ENCODE peak calls at places on chromosomes 6 and 20, in ten cellular contexts. One of them, this sample, is unnamed.

GRCh38 chr6:31004285-31004684 is 6.0 kb upstream of the MUC22 start:
- DNase-seq in spleen: no peak
- DNase-seq in A549: peak; percentile 10
- DNase-seq in sigmoid colon: no peak
- DNase-seq in suprapubic skin: no peak
- DNase-seq in upper lobe of left lung: no peak
- DNase-seq in ovary: no peak
- DNase-seq in transverse colon: no peak
- DNase-seq in HepG2: no peak
- DNase-seq in tibial nerve: no peak
- DNase-seq in this sample: no peak

GRCh38 chr6:33313709-33314514 is at the start of gene TAPBP:
- DNase-seq in tibial nerve: peak; percentile 36
- DNase-seq in suprapubic skin: peak; percentile 87
- DNase-seq in transverse colon: peak; percentile 77
- DNase-seq in HepG2: peak; percentile 55
- DNase-seq in spleen: peak; percentile 92
- DNase-seq in sigmoid colon: peak; percentile 83
- DNase-seq in ovary: peak; percentile 55
- DNase-seq in upper lobe of left lung: peak; percentile 81
- DNase-seq in A549: peak; percentile 44
- DNase-seq in this sample: peak; percentile 32

GRCh38 chr6:127717384-127717783 is 140.4 kb downstream of the C6orf58 start:
- DNase-seq in ovary: no peak
- DNase-seq in sigmoid colon: no peak
- DNase-seq in transverse colon: no peak
- DNase-seq in A549: no peak
- DNase-seq in HepG2: no peak
- DNase-seq in spleen: no peak
- DNase-seq in tibial nerve: no peak
- DNase-seq in upper lobe of left lung: no peak
- DNase-seq in suprapubic skin: no peak
- DNase-seq in this sample: no peak

GRCh38 chr20:48066851-48067250 is 281.6 kb upstream of the SULF2 start:
- DNase-seq in ovary: no peak
- DNase-seq in upper lobe of left lung: no peak
- DNase-seq in A549: no peak
- DNase-seq in sigmoid colon: no peak
- DNase-seq in transverse colon: no peak
- DNase-seq in HepG2: no peak
- DNase-seq in spleen: no peak
- DNase-seq in tibial nerve: no peak
- DNase-seq in suprapubic skin: no peak
- DNase-seq in this sample: no peak

GRCh38 chr6:16523550-16524379 is 237.5 kb downstream of the ATXN1 start:
- DNase-seq in transverse colon: no peak
- DNase-seq in spleen: no peak
- DNase-seq in ovary: no peak
- DNase-seq in suprapubic skin: no peak
- DNase-seq in sigmoid colon: no peak
- DNase-seq in upper lobe of left lung: no peak
- DNase-seq in A549: no peak
- DNase-seq in HepG2: no peak
- DNase-seq in tibial nerve: no peak
- DNase-seq in this sample: no peak

GRCh38 chr6:106300944-106301343 is 24.6 kb downstream of the ATG5 start:
- DNase-seq in A549: peak; percentile 50
- DNase-seq in upper lobe of left lung: no peak
- DNase-seq in sigmoid colon: no peak
- DNase-seq in suprapubic skin: no peak
- DNase-seq in spleen: no peak
- DNase-seq in HepG2: peak; percentile 14
- DNase-seq in ovary: no peak
- DNase-seq in tibial nerve: no peak
- DNase-seq in transverse colon: no peak
- DNase-seq in this sample: no peak

GRCh38 chr6:29016559-29017427 is 11.7 kb upstream of the ZNF311 start:
- DNase-seq in A549: peak; percentile 83
- DNase-seq in tibial nerve: peak; percentile 77
- DNase-seq in spleen: peak; percentile 91
- DNase-seq in upper lobe of left lung: peak; percentile 79
- DNase-seq in sigmoid colon: peak; percentile 86
- DNase-seq in transverse colon: peak; percentile 88
- DNase-seq in suprapubic skin: peak; percentile 84
- DNase-seq in ovary: peak; percentile 72
- DNase-seq in HepG2: peak; percentile 80
- DNase-seq in this sample: peak; percentile 59

GRCh38 chr20:8218861-8219260 is 86.8 kb downstream of the PLCB1 start:
- DNase-seq in suprapubic skin: no peak
- DNase-seq in transverse colon: no peak
- DNase-seq in ovary: no peak
- DNase-seq in spleen: no peak
- DNase-seq in tibial nerve: no peak
- DNase-seq in A549: no peak
- DNase-seq in upper lobe of left lung: no peak
- DNase-seq in sigmoid colon: no peak
- DNase-seq in HepG2: no peak
- DNase-seq in this sample: no peak

GRCh38 chr20:21512634-21513180 is 1.2 kb downstream of the NKX2-2 start:
- DNase-seq in tibial nerve: no peak
- DNase-seq in spleen: no peak
- DNase-seq in suprapubic skin: no peak
- DNase-seq in transverse colon: no peak
- DNase-seq in HepG2: no peak
- DNase-seq in ovary: no peak
- DNase-seq in A549: no peak
- DNase-seq in sigmoid colon: no peak
- DNase-seq in upper lobe of left lung: no peak
- DNase-seq in this sample: no peak

GRCh38 chr20:48717095-48717958 is 110.5 kb downstream of the PREX1 start:
- DNase-seq in A549: no peak
- DNase-seq in HepG2: no peak
- DNase-seq in sigmoid colon: no peak
- DNase-seq in ovary: no peak
- DNase-seq in tibial nerve: no peak
- DNase-seq in suprapubic skin: no peak
- DNase-seq in transverse colon: no peak
- DNase-seq in spleen: no peak
- DNase-seq in upper lobe of left lung: no peak
- DNase-seq in this sample: no peak

GRCh38 chr20:59817406-59817805 is 116.0 kb downstream of the SYCP2 start:
- DNase-seq in HepG2: no peak
- DNase-seq in A549: no peak
- DNase-seq in spleen: no peak
- DNase-seq in transverse colon: no peak
- DNase-seq in ovary: no peak
- DNase-seq in upper lobe of left lung: no peak
- DNase-seq in suprapubic skin: no peak
- DNase-seq in sigmoid colon: no peak
- DNase-seq in tibial nerve: no peak
- DNase-seq in this sample: no peak

GRCh38 chr6:1416191-1416764 is 26.9 kb downstream of the FOXF2 start:
- DNase-seq in ovary: no peak
- DNase-seq in HepG2: no peak
- DNase-seq in upper lobe of left lung: no peak
- DNase-seq in tibial nerve: no peak
- DNase-seq in suprapubic skin: peak; percentile 61
- DNase-seq in transverse colon: no peak
- DNase-seq in A549: no peak
- DNase-seq in spleen: no peak
- DNase-seq in sigmoid colon: no peak
- DNase-seq in this sample: no peak

GRCh38 chr6:57113105-57113504 is 23.1 kb downstream of the ZNF451 start:
- DNase-seq in sigmoid colon: no peak
- DNase-seq in A549: no peak
- DNase-seq in suprapubic skin: no peak
- DNase-seq in ovary: no peak
- DNase-seq in transverse colon: no peak
- DNase-seq in upper lobe of left lung: no peak
- DNase-seq in HepG2: no peak
- DNase-seq in spleen: no peak
- DNase-seq in tibial nerve: no peak
- DNase-seq in this sample: no peak

GRCh38 chr6:57104350-57104749 is 14.4 kb downstream of the ZNF451 start:
- DNase-seq in sigmoid colon: no peak
- DNase-seq in suprapubic skin: no peak
- DNase-seq in spleen: no peak
- DNase-seq in transverse colon: no peak
- DNase-seq in upper lobe of left lung: no peak
- DNase-seq in tibial nerve: no peak
- DNase-seq in A549: no peak
- DNase-seq in HepG2: no peak
- DNase-seq in ovary: no peak
- DNase-seq in this sample: no peak

GRCh38 chr6:57108691-57109090 is 18.7 kb downstream of the ZNF451 start:
- DNase-seq in transverse colon: no peak
- DNase-seq in tibial nerve: no peak
- DNase-seq in sigmoid colon: no peak
- DNase-seq in A549: no peak
- DNase-seq in suprapubic skin: no peak
- DNase-seq in HepG2: no peak
- DNase-seq in spleen: no peak
- DNase-seq in upper lobe of left lung: no peak
- DNase-seq in ovary: no peak
- DNase-seq in this sample: no peak

GRCh38 chr6:57106990-57107389 is 17.0 kb downstream of the ZNF451 start:
- DNase-seq in spleen: no peak
- DNase-seq in A549: no peak
- DNase-seq in tibial nerve: no peak
- DNase-seq in sigmoid colon: no peak
- DNase-seq in HepG2: peak; percentile 67
- DNase-seq in transverse colon: no peak
- DNase-seq in suprapubic skin: no peak
- DNase-seq in upper lobe of left lung: no peak
- DNase-seq in ovary: no peak
- DNase-seq in this sample: no peak

GRCh38 chr6:57109905-57110304 is 19.9 kb downstream of the ZNF451 start:
- DNase-seq in A549: no peak
- DNase-seq in transverse colon: no peak
- DNase-seq in spleen: no peak
- DNase-seq in upper lobe of left lung: no peak
- DNase-seq in ovary: no peak
- DNase-seq in sigmoid colon: no peak
- DNase-seq in HepG2: no peak
- DNase-seq in tibial nerve: no peak
- DNase-seq in suprapubic skin: no peak
- DNase-seq in this sample: no peak
- TF ChIP-seq POLR2A in A549: no peak
- TF ChIP-seq POLR2A in transverse colon: no peak
- TF ChIP-seq POLR2A in spleen: no peak
- TF ChIP-seq POLR2A in upper lobe of left lung: no peak
- TF ChIP-seq POLR2A in ovary: no peak
- TF ChIP-seq POLR2A in sigmoid colon: no peak
- TF ChIP-seq POLR2A in HepG2: no peak
- TF ChIP-seq POLR2A in tibial nerve: no peak
- TF ChIP-seq POLR2A in suprapubic skin: no peak
- TF ChIP-seq POLR2A in this sample: no peak

DNA sequence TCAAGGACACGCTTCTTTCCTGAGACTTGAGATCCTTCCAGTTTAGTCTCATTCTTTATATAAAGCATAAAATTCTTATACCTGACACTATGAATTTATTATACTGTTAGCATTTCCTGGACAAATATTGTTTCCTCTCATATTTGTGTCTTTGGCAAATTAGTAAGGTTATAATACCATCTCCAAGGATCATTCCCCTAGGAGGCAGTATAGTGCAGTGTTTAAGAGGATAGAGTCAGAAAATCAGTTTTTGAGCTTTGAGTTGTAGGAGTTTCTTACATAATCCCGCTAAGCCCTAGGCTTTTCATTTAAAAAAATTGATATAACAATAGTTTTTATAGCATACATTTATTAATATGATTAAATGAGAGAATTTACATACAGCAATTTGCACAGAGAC is 510.8 kb downstream of the TENT5A start:
- DNase-seq in HepG2: peak; percentile 38
- DNase-seq in sigmoid colon: no peak
- DNase-seq in suprapubic skin: no peak
- DNase-seq in upper lobe of left lung: no peak
- DNase-seq in ovary: no peak
- DNase-seq in spleen: no peak
- DNase-seq in tibial nerve: no peak
- DNase-seq in transverse colon: no peak
- DNase-seq in A549: peak; percentile 4
- DNase-seq in this sample: no peak
- TF ChIP-seq CTCF in HepG2: peak; percentile 62
- TF ChIP-seq CTCF in sigmoid colon: peak; percentile 34
- TF ChIP-seq CTCF in suprapubic skin: no peak
- TF ChIP-seq CTCF in upper lobe of left lung: no peak
- TF ChIP-seq CTCF in ovary: no peak
- TF ChIP-seq CTCF in spleen: peak; percentile 6
- TF ChIP-seq CTCF in tibial nerve: no peak
- TF ChIP-seq CTCF in transverse colon: peak; percentile 35
- TF ChIP-seq CTCF in A549: no peak
- TF ChIP-seq CTCF in this sample: peak; percentile 29

GRCh38 chr6:3738381-3739131 is 13.0 kb downstream of the PXDC1 start:
- DNase-seq in upper lobe of left lung: no peak
- DNase-seq in suprapubic skin: peak; percentile 60
- DNase-seq in ovary: no peak
- DNase-seq in sigmoid colon: no peak
- DNase-seq in tibial nerve: no peak
- DNase-seq in A549: no peak
- DNase-seq in HepG2: no peak
- DNase-seq in spleen: no peak
- DNase-seq in transverse colon: peak; percentile 7
- DNase-seq in this sample: no peak
- H3K27ac ChIP-seq in upper lobe of left lung: no peak overlapping the region
- H3K27ac ChIP-seq in suprapubic skin: peak overlapping the region; percentile 13
- H3K27ac ChIP-seq in ovary: no peak overlapping the region
- H3K27ac ChIP-seq in sigmoid colon: no peak overlapping the region
- H3K27ac ChIP-seq in tibial nerve: no peak overlapping the region
- H3K27ac ChIP-seq in A549: no peak overlapping the region
- H3K27ac ChIP-seq in HepG2: no peak overlapping the region
- H3K27ac ChIP-seq in spleen: no peak overlapping the region
- H3K27ac ChIP-seq in transverse colon: no peak overlapping the region
- H3K27ac ChIP-seq in this sample: no peak overlapping the region

DNA sequence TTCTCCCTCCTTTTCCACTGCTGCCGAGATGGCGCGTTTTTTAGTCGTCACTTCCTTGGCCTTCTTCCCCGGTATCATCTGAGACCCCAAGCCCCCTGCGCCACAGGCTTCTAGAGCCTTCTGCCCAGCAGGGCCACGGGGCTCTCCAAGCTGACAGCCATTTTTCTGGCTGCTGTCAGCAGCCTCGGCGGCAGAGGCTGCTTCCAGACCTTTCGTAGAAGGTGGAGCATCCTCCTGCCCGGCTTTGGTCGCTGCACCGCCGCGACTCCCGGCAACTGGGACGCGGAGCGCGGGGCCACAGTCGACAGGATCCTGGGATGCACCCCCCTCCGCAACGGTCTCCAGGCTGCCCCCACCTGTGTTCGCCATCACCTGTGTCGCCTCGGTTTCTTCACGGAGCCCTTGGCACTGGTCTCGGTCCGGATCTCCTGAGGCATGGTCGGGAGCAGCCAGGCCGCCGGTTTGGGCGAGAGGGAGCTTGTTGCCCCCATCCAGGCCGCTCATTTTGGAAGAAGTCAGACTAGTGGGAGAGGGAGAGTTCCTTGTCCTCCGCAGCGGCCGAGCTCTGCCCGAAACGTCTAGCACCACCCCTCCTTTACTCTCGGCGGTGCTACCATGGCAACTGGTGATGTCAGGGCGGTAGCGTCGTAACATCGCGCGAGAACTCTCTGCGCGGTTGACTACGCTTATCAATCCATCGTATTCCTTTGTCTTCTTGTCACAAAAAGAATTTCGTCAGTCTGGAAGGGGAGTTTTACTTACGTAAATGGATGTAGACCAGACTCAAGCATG is at the start of gene TSPYL4:
- DNase-seq in upper lobe of left lung: peak; percentile 95
- DNase-seq in HepG2: peak; percentile 95
- DNase-seq in spleen: peak; percentile 97
- DNase-seq in A549: peak; percentile 90
- DNase-seq in ovary: peak; percentile 94
- DNase-seq in transverse colon: peak; percentile 95
- DNase-seq in suprapubic skin: peak; percentile 97
- DNase-seq in sigmoid colon: peak; percentile 97
- DNase-seq in tibial nerve: peak; percentile 88
- DNase-seq in this sample: peak; percentile 83
- TF ChIP-seq POLR2A in upper lobe of left lung: no peak
- TF ChIP-seq POLR2A in HepG2: peak; percentile 73
- TF ChIP-seq POLR2A in spleen: no peak
- TF ChIP-seq POLR2A in A549: peak; percentile 59
- TF ChIP-seq POLR2A in ovary: peak; percentile 96
- TF ChIP-seq POLR2A in transverse colon: peak; percentile 73
- TF ChIP-seq POLR2A in suprapubic skin: peak; percentile 38
- TF ChIP-seq POLR2A in sigmoid colon: peak; percentile 79
- TF ChIP-seq POLR2A in tibial nerve: peak; percentile 95
- TF ChIP-seq POLR2A in this sample: peak; percentile 67

This sample was measured in gastrocnemius medialis.